ENCODE peak calls at places on chromosome 2, in five cellular contexts. L is K562, B is H1, D is GM12878, A is HepG2. R is an unnamed sample. For H3K4me1, the result is how much of the 10 kb centered on the place peaks cover.

GRCh38 chr2:112787294-112787693 is 3.0 kb upstream of the IL1A start:
- DNase-seq in D (no peak), B (no peak), A (no peak), L (no peak), R (no peak)

GRCh38 chr2:133769036-133769435 is 200.8 kb upstream of the NCKAP5 start:
- DNase-seq in L (no peak), A (no peak), D (no peak), B (no peak), R (no peak)

GRCh38 chr2:2636813-2637212 is 305.7 kb upstream of the MYT1L start:
- DNase-seq in L (no peak), B (no peak), A (no peak), D (no peak), R (no peak)

GRCh38 chr2:182447843-182448242 is 21.0 kb upstream of the PDE1A start:
- DNase-seq in B (no peak), A (no peak), D (no peak), L (no peak), R (peak)

GRCh38 chr2:215736653-215737290 is 276.6 kb downstream of the MREG start:
- DNase-seq in A (peak), D (no peak), L (peak), B (no peak), R (peak)

GRCh38 chr2:205889073-205889472 is 196.9 kb downstream of the INO80D start:
- DNase-seq in B (no peak), A (no peak), L (no peak), D (no peak), R (no peak)

GRCh38 chr2:219624565-219624964 is 2.9 kb upstream of the SLC4A3 start:
- DNase-seq in B (no peak), A (no peak), L (no peak), D (no peak), R (no peak)

GRCh38 chr2:241559489-241560180 is 1.1 kb downstream of the BOK start:
- DNase-seq in B (no peak), D (no peak), A (peak), L (no peak), R (peak)

GRCh38 chr2:204544961-204545860 is at the start of gene PARD3B:
- DNase-seq in A (peak), D (no peak), L (peak), B (no peak), R (peak)

GRCh38 chr2:238581126-238581525 is 154.4 kb downstream of the ASB1 start:
- DNase-seq in L (no peak), A (no peak), D (no peak), B (no peak), R (no peak)

GRCh38 chr2:215454519-215454918 is 18.7 kb upstream of the FN1 start:
- DNase-seq in B (no peak), A (peak), L (peak), D (no peak), R (peak)

GRCh38 chr2:160472839-160473251 is 20.8 kb downstream of the RBMS1 start:
- DNase-seq in D (no peak), A (no peak), B (no peak), L (no peak), R (no peak)

GRCh38 chr2:220076734-220077133 is 449.3 kb downstream of the SLC4A3 start:
- DNase-seq in L (no peak), D (no peak), A (no peak), B (no peak), R (no peak)

GRCh38 chr2:101558740-101559508 is 84.0 kb upstream of the RFX8 start:
- DNase-seq in B (no peak), L (no peak), A (peak), D (no peak), R (no peak)

GRCh38 chr2:111523009-111523408 is 361.0 kb downstream of the ANAPC1 start:
- DNase-seq in B (no peak), A (no peak), L (peak), D (no peak), R (no peak)

GRCh38 chr2:65729246-65729645 is 296.8 kb upstream of the SPRED2 start:
- DNase-seq in A (no peak), B (no peak), L (no peak), D (no peak), R (no peak)

GRCh38 chr2:200730960-200731359 is 80.8 kb upstream of the BZW1 start:
- DNase-seq in A (no peak), B (no peak), L (no peak), D (no peak), R (no peak)

GRCh38 chr2:180690611-180691010 is 289.8 kb upstream of the UBE2E3 start:
- DNase-seq in B (no peak), D (no peak), A (no peak), L (no peak), R (no peak)

GRCh38 chr2:53422979-53423378 is 344.6 kb upstream of the CHAC2 start:
- DNase-seq in B (peak), A (peak), L (no peak), D (no peak), R (peak)

GRCh38 chr2:10765461-10765860 is 44.0 kb downstream of the ATP6V1C2 start:
- DNase-seq in D (no peak), B (no peak), L (no peak), A (no peak), R (no peak)

GRCh38 chr2:147025611-147026010 is 819.2 kb upstream of the ACVR2A start:
- DNase-seq in B (no peak), L (no peak), A (no peak), D (no peak), R (no peak)

GRCh38 chr2:60353863-60354262 is 199.6 kb downstream of the BCL11A start:
- DNase-seq in A (no peak), B (no peak), D (peak), L (no peak), R (no peak)

GRCh38 chr2:40244251-40245010 is 207.5 kb downstream of the SLC8A1 start:
- DNase-seq in A (peak), D (no peak), L (no peak), B (peak), R (peak)

GRCh38 chr2:106157416-106157815 is 36.7 kb downstream of the UXS1 start:
- DNase-seq in B (no peak), D (no peak), A (no peak), L (no peak), R (no peak)

GRCh38 chr2:208065476-208065875 is 40.1 kb upstream of the PLEKHM3 start:
- DNase-seq in B (no peak), D (no peak), A (peak), L (no peak), R (no peak)

GRCh38 chr2:191705726-191706125 is 27.8 kb downstream of the NABP1 start:
- DNase-seq in B (no peak), L (no peak), D (no peak), A (no peak), R (no peak)

GRCh38 chr2:106581276-106581675 is 94.1 kb downstream of the CD8B2 start:
- DNase-seq in L (no peak), B (no peak), D (no peak), A (no peak), R (no peak)

GRCh38 chr2:188677182-188677581 is 297.0 kb upstream of the COL3A1 start:
- DNase-seq in A (no peak), D (no peak), L (no peak), B (no peak), R (no peak)

GRCh38 chr2:149908731-149909690 is 321.4 kb upstream of the MMADHC start:
- DNase-seq in A (no peak), B (no peak), D (no peak), L (no peak), R (no peak)

GRCh38 chr2:134287323-134287722 is 33.5 kb downstream of the MGAT5 start:
- DNase-seq in B (no peak), D (peak), L (no peak), A (no peak), R (no peak)

GRCh38 chr2:44087037-44087713 is 81.5 kb upstream of the PPM1B start:
- DNase-seq in D (no peak), A (peak), L (peak), B (peak), R (peak)

GRCh38 chr2:238866656-238867277 is 18.9 kb downstream of the TWIST2 start:
- DNase-seq in L (no peak), B (no peak), A (no peak), D (no peak), R (no peak)

GRCh38 chr2:201450910-201451329 is 338 bp downstream of the TRAK2 start:
- DNase-seq in A (no peak), D (no peak), B (no peak), L (no peak), R (peak)

DNA sequence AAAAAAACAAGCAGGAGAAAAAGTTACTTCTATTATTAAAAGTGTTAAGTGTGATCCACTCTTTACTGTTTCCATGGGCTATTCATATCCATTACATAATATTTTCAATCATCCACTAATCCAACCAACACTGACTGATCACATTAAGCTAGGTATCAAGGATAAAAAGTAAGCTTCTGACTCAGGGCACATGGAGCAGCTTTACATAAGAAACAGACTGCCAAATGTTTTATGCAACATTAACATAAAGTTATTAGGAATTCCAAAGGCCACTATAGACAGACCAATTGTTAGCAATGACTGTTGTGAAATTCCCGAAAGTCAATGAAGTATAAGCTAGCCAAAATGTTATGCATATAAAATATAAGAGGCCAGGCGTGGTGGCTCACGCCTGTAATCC is 277.6 kb downstream of the ZEB2 start:
- DNase-seq in B (no peak), L (no peak), D (no peak), A (no peak), R (no peak)
- H3K4me1 ChIP-seq in B (under half), L (under half), D (under half), A (under half), R (under half)

DNA sequence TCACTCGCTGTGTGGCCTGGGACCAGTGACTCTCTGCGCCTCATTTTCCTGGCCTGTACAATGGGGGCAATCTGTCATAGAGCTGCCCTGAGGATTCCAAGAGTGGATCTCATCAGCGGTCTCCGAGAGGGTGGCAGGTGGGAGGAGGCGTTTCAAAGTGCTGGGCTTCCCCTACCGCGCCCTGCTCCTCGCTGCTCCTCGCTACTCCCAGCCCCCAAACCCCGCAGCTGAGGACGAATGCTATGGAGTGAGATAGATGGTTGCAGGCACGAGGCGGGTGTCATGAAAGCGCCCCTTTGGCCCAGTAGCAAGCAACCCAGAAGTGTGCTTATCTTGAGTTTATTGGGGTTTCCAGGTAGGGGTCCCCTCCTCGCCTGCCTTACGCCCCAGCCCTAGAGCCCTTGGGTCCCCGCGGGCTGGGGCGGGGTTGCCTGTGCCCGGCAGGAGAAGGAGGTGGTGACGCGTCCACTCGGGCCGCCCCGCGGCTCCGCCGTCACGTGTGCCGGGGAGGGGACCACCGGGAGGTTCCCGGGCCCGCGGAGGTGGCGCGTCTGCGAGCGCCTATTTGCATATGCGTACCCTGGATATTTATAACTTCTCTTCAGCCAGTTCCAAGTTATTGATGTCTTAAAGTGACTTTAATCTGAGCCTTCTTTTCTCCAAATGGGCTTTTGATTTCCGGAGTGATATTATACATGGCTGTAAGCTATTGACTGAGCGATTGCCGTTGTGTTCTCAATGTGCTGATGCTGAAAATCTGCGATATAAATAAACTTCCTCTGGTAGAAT is 263.8 kb downstream of the ATAD2B start:
- DNase-seq in A (no peak), D (no peak), L (no peak), B (no peak), R (peak)
- TF ChIP-seq CREB1 in A (no peak), D (no peak), L (no peak), B (peak), R (peak)

GRCh38 chr2:71747573-71747972 is 294.2 kb downstream of the DYSF start:
- DNase-seq in L (no peak), A (no peak), D (no peak), B (no peak), R (no peak)
- H3K4me1 ChIP-seq in L (under half), A (under half), D (under half), B (under half), R (under half)

DNA sequence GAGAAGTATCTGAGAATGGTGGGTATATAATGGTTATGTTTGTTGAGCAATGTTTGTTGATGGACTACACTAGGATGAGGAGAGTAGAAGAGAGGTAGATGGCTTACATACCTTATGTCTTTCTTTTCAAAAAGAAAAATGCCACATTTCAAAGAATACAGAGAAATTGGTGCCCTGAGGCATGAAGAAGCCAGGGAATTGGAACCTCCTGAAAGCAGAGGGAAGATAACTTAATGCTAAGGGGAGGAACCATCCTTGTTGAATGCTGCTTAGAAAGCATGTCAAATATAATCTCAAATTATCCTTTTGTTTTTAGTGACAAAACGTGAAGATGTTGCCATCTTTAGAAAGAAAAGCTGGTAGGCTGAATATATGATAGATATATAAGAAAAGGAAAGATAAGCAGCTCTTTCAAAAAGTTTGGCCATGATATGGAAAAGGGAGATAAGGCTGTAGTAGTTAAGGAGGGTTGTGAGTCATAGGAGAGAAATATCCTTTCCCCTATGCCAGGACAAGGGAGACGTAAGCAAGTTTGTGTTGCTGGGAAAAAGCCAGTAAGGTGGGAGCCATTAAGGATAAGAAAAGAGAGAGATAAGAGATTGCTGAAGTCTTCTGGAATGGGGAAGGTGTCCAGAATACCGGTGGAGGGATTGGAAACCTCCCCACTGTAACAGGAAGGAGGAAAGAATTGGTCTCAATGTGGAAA is 66.3 kb downstream of the SCN2A start:
- DNase-seq in B (no peak), D (no peak), L (no peak), A (no peak), R (no peak)
- TF ChIP-seq CREB1 in B (no peak), D (no peak), L (no peak), A (no peak), R (no peak)

GRCh38 chr2:9258953-9259399 is 52.4 kb downstream of the ASAP2 start:
- DNase-seq in L (no peak), D (no peak), B (no peak), A (no peak), R (no peak)
- H3K4me1 ChIP-seq in L (under half), D (under half), B (under half), A (under half), R (under half)

GRCh38 chr2:27915191-27915590 is 24.7 kb downstream of the BABAM2 start:
- DNase-seq in D (no peak), A (no peak), B (no peak), L (no peak), R (no peak)
- TF ChIP-seq CREB1 in D (no peak), A (no peak), B (no peak), L (no peak), R (no peak)

GRCh38 chr2:233692648-233693047 is at the start of gene UGT1A6:
- DNase-seq in B (no peak), A (no peak), D (no peak), L (no peak), R (no peak)
- H3K4me1 ChIP-seq in B (under half), A (under half), D (under half), L (under half), R (under half)

R was measured in GM23338.